ENCODE peak calls at places on chromosome 7, in seven cellular contexts. Z, W, C, K, G, X and U are unnamed samples.

GRCh38 chr7:130377178-130377577 is 3.1 kb upstream of the CPA1 start:
- DNase-seq in Z (no peak), W (no peak), C (no peak), K (no peak), G (no peak), X (no peak), U (no peak)

GRCh38 chr7:70588151-70588550 is 543.8 kb upstream of the GALNT17 start:
- DNase-seq in Z (no peak), W (no peak), C (no peak), K (no peak), G (no peak), X (no peak), U (no peak)

GRCh38 chr7:151796871-151797270 is 80.0 kb downstream of the PRKAG2 start:
- DNase-seq in Z (no peak), W (no peak), C (no peak), K (no peak), G (no peak), X (peak; percentile 54), U (no peak)

GRCh38 chr7:108570146-108570755 is 577 bp downstream of the DNAJB9 start:
- DNase-seq in Z (peak; percentile 40), W (peak; percentile 65), C (no peak), K (peak; percentile 65), G (no peak), X (peak; percentile 74), U (no peak)

GRCh38 chr7:137017221-137017620 is 148.8 kb downstream of the CHRM2 start:
- DNase-seq in Z (peak; percentile 55), W (no peak), C (no peak), K (no peak), G (no peak), X (no peak), U (no peak)

GRCh38 chr7:74619235-74619860 is 38.2 kb upstream of the GTF2I start:
- DNase-seq in Z (no peak), W (no peak), C (no peak), K (no peak), G (no peak), X (no peak), U (no peak)

GRCh38 chr7:151623766-151624165 is 104.1 kb upstream of the RHEB start:
- DNase-seq in Z (peak; percentile 53), W (no peak), C (no peak), K (no peak), G (no peak), X (peak; percentile 62), U (no peak)

GRCh38 chr7:107980171-107980570 is 22.8 kb downstream of the LAMB1 start:
- DNase-seq in Z (no peak), W (no peak), C (no peak), K (no peak), G (no peak), X (peak; percentile 97), U (no peak)

GRCh38 chr7:44290250-44290616 is 35.2 kb downstream of the CAMK2B start:
- DNase-seq in Z (no peak), W (no peak), C (no peak), K (no peak), G (no peak), X (no peak), U (no peak)

GRCh38 chr7:28729276-28729675 is 228.9 kb downstream of the TRIL start:
- DNase-seq in Z (no peak), W (no peak), C (no peak), K (no peak), G (no peak), X (no peak), U (no peak)

GRCh38 chr7:80392229-80393169 is 119.4 kb downstream of the GNAT3 start:
- DNase-seq in Z (peak; percentile 60), W (peak; percentile 58), C (no peak), K (no peak), G (no peak), X (peak; percentile 76), U (no peak)

GRCh38 chr7:37052673-37053072 is 328.4 kb upstream of the AOAH start:
- DNase-seq in Z (peak; percentile 36), W (peak; percentile 76), C (peak; percentile 67), K (peak; percentile 87), G (peak; percentile 33), X (peak; percentile 21), U (peak; percentile 63)

GRCh38 chr7:34759477-34760125 is 101.6 kb downstream of the NPSR1 start:
- DNase-seq in Z (peak; percentile 45), W (peak; percentile 53), C (peak; percentile 31), K (peak; percentile 86), G (no peak), X (peak; percentile 84), U (peak; percentile 40)

GRCh38 chr7:69109131-69109740 is 489.0 kb upstream of the AUTS2 start:
- DNase-seq in Z (no peak), W (no peak), C (no peak), K (no peak), G (no peak), X (no peak), U (no peak)

GRCh38 chr7:106895246-106895864 is 30.3 kb downstream of the PIK3CG start:
- DNase-seq in Z (no peak), W (no peak), C (no peak), K (no peak), G (no peak), X (no peak), U (no peak)

GRCh38 chr7:29572543-29572942 is 8.9 kb downstream of the PRR15 start:
- DNase-seq in Z (no peak), W (no peak), C (no peak), K (no peak), G (no peak), X (no peak), U (no peak)

GRCh38 chr7:74222851-74223710 is 13.3 kb downstream of the LAT2 start:
- DNase-seq in Z (no peak), W (no peak), C (no peak), K (no peak), G (no peak), X (no peak), U (no peak)

GRCh38 chr7:76354516-76354915 is 4.3 kb downstream of the YWHAG start:
- DNase-seq in Z (no peak), W (no peak), C (no peak), K (peak; percentile 65), G (no peak), X (no peak), U (no peak)

GRCh38 chr7:32161708-32162107 is 91.5 kb upstream of the PDE1C start:
- DNase-seq in Z (peak; percentile 73), W (peak; percentile 72), C (no peak), K (peak; percentile 50), G (no peak), X (no peak), U (no peak)

GRCh38 chr7:132424821-132425739 is 151.2 kb downstream of the PLXNA4 start:
- DNase-seq in Z (no peak), W (no peak), C (no peak), K (peak; percentile 17), G (peak; percentile 7), X (no peak), U (peak; percentile 65)

GRCh38 chr7:101519324-101520017 is 109.6 kb downstream of the MYL10 start:
- DNase-seq in Z (peak; percentile 99), W (peak; percentile 13), C (no peak), K (no peak), G (no peak), X (no peak), U (no peak)

GRCh38 chr7:73717025-73717807 is 2.3 kb downstream of the STX1A start:
- DNase-seq in Z (peak; percentile 26), W (peak; percentile 64), C (no peak), K (no peak), G (no peak), X (no peak), U (no peak)

GRCh38 chr7:149282331-149282655 is 20.3 kb downstream of the ZNF783 start:
- DNase-seq in Z (no peak), W (no peak), C (no peak), K (no peak), G (no peak), X (no peak), U (no peak)

GRCh38 chr7:149284343-149284742 is 22.3 kb downstream of the ZNF783 start:
- DNase-seq in Z (no peak), W (no peak), C (no peak), K (no peak), G (no peak), X (peak; percentile 9), U (no peak)

GRCh38 chr7:149281508-149282330 is 19.7 kb downstream of the ZNF783 start:
- DNase-seq in Z (no peak), W (no peak), C (no peak), K (no peak), G (no peak), X (no peak), U (no peak)

GRCh38 chr7:149284850-149285580 is 23.0 kb downstream of the ZNF783 start:
- DNase-seq in Z (peak; percentile 80), W (peak; percentile 88), C (peak; percentile 89), K (peak; percentile 94), G (peak; percentile 73), X (peak; percentile 97), U (peak; percentile 98)

GRCh38 chr7:149283321-149283720 is 21.3 kb downstream of the ZNF783 start:
- DNase-seq in Z (no peak), W (no peak), C (no peak), K (no peak), G (no peak), X (no peak), U (no peak)
- H3K23ac ChIP-seq in Z (no peak overlapping the region), W (no peak overlapping the region), C (no peak overlapping the region), K (no peak overlapping the region), G (no peak overlapping the region), X (no peak overlapping the region), U (no peak overlapping the region)

GRCh38 chr7:91182819-91183405 is 81.3 kb upstream of the FZD1 start:
- DNase-seq in Z (peak; percentile 98), W (peak; percentile 25), C (no peak), K (no peak), G (no peak), X (no peak), U (no peak)

GRCh38 chr7:91185771-91186170 is 78.5 kb upstream of the FZD1 start:
- DNase-seq in Z (peak; percentile 80), W (peak; percentile 12), C (no peak), K (no peak), G (no peak), X (no peak), U (no peak)

GRCh38 chr7:91187061-91187460 is 77.2 kb upstream of the FZD1 start:
- DNase-seq in Z (no peak), W (no peak), C (no peak), K (no peak), G (no peak), X (no peak), U (no peak)

GRCh38 chr7:91183408-91183807 is 80.8 kb upstream of the FZD1 start:
- DNase-seq in Z (no peak), W (no peak), C (no peak), K (no peak), G (no peak), X (no peak), U (no peak)

GRCh38 chr7:91181949-91182348 is 82.3 kb upstream of the FZD1 start:
- DNase-seq in Z (peak; percentile 32), W (no peak), C (no peak), K (no peak), G (no peak), X (no peak), U (no peak)
- H3K23ac ChIP-seq in Z (no peak overlapping the region), W (no peak overlapping the region), C (no peak overlapping the region), K (no peak overlapping the region), G (no peak overlapping the region), X (no peak overlapping the region), U (no peak overlapping the region)

GRCh38 chr7:95056107-95056689 is 148.8 kb downstream of the PPP1R9A start:
- DNase-seq in Z (no peak), W (no peak), C (no peak), K (peak; percentile 19), G (no peak), X (no peak), U (no peak)
- H3K23ac ChIP-seq in Z (no peak overlapping the region), W (no peak overlapping the region), C (no peak overlapping the region), K (no peak overlapping the region), G (no peak overlapping the region), X (no peak overlapping the region), U (no peak overlapping the region)

GRCh38 chr7:1455241-1455939 is 3.9 kb downstream of the MICALL2 start:
- DNase-seq in Z (no peak), W (no peak), C (no peak), K (no peak), G (no peak), X (peak; percentile 99), U (peak; percentile 56)
- H3K23ac ChIP-seq in Z (no peak overlapping the region), W (no peak overlapping the region), C (peak overlapping the region; percentile 73), K (no peak overlapping the region), G (no peak overlapping the region), X (no peak overlapping the region), U (no peak overlapping the region)